ENCODE peak calls at places on chromosomes 1 and 21, in six cellular contexts. L is psoas muscle, X is mammary epithelial cell, W is ovary, R is esophagus muscularis mucosa, P is mesendoderm. I is an unnamed sample. For H3K27me3, the result is how much of the 10 kb centered on the place peaks cover.

GRCh38 chr1:54365847-54366246 is 40.3 kb downstream of the SSBP3 start:
- DNase-seq in L (no peak), X (no peak), W (no peak), R (no peak), P (no peak), I (no peak)

GRCh38 chr1:83637009-83637408 is 361.9 kb downstream of the TTLL7 start:
- DNase-seq in L (no peak), X (no peak), W (no peak), R (no peak), P (no peak), I (no peak)

GRCh38 chr1:211135342-211135950 is 1.5 kb upstream of the KCNH1 start:
- DNase-seq in L (no peak), X (peak), W (no peak), R (no peak), P (peak), I (no peak)

GRCh38 chr1:184166495-184166894 is 115.0 kb downstream of the TSEN15 start:
- DNase-seq in L (no peak), X (no peak), W (no peak), R (no peak), P (no peak), I (no peak)

GRCh38 chr1:26828352-26829093 is 2.0 kb downstream of the ZDHHC18 start:
- DNase-seq in L (no peak), X (no peak), W (no peak), R (no peak), P (no peak), I (peak)

GRCh38 chr1:97186381-97186780 is 464.8 kb downstream of the PTBP2 start:
- DNase-seq in L (no peak), X (no peak), W (no peak), R (no peak), P (peak), I (no peak)

GRCh38 chr1:93980320-93980744 is 71.1 kb upstream of the GCLM start:
- DNase-seq in L (no peak), X (no peak), W (no peak), R (no peak), P (peak), I (no peak)

GRCh38 chr1:15919316-15919715 is 56.6 kb downstream of the ZBTB17 start:
- DNase-seq in L (no peak), X (peak), W (no peak), R (no peak), P (peak), I (no peak)

GRCh38 chr1:184883304-184883815 is 90.9 kb downstream of the NIBAN1 start:
- DNase-seq in L (no peak), X (no peak), W (no peak), R (no peak), P (no peak), I (no peak)

GRCh38 chr1:2855206-2856075 is 53.9 kb upstream of the TTC34 start:
- DNase-seq in L (no peak), X (no peak), W (no peak), R (no peak), P (no peak), I (no peak)

GRCh38 chr1:2422523-2422922 is 10.2 kb upstream of the PEX10 start:
- DNase-seq in L (no peak), X (no peak), W (no peak), R (no peak), P (no peak), I (no peak)

GRCh38 chr1:177307771-177308170 is 137.0 kb downstream of the BRINP2 start:
- DNase-seq in L (no peak), X (peak), W (no peak), R (no peak), P (no peak), I (no peak)

GRCh38 chr1:240732390-240732789 is 120.4 kb upstream of the GREM2 start:
- DNase-seq in L (no peak), X (peak), W (no peak), R (no peak), P (peak), I (no peak)

GRCh38 chr1:156706647-156707008 is 1.2 kb upstream of the CRABP2 start:
- DNase-seq in L (peak), X (no peak), W (peak), R (no peak), P (peak), I (no peak)

GRCh38 chr1:206635983-206636354 is 633 bp downstream of the DYRK3 start:
- DNase-seq in L (no peak), X (peak), W (no peak), R (no peak), P (no peak), I (no peak)

GRCh38 chr1:29363536-29363935 is 127.2 kb downstream of the PTPRU start:
- DNase-seq in L (no peak), X (no peak), W (no peak), R (no peak), P (no peak), I (no peak)

GRCh38 chr1:23387494-23387893 is 17.9 kb upstream of the ZNF436 start:
- DNase-seq in L (no peak), X (no peak), W (no peak), R (no peak), P (no peak), I (no peak)

GRCh38 chr1:229430761-229431269 is 3.1 kb downstream of the ACTA1 start:
- DNase-seq in L (peak), X (no peak), W (peak), R (no peak), P (peak), I (peak)

GRCh38 chr1:39431927-39432326 is 59.5 kb upstream of the BMP8A start:
- DNase-seq in L (no peak), X (no peak), W (no peak), R (no peak), P (no peak), I (no peak)

GRCh38 chr1:182206628-182207239 is 145.2 kb upstream of the ZNF648 start:
- DNase-seq in L (peak), X (no peak), W (peak), R (peak), P (peak), I (peak)

GRCh38 chr1:225427249-225428065 is at the start of gene LBR:
- DNase-seq in L (peak), X (no peak), W (no peak), R (no peak), P (no peak), I (peak)

GRCh38 chr1:9069324-9070100 is at the start of gene SLC2A5:
- DNase-seq in L (peak), X (no peak), W (peak), R (no peak), P (no peak), I (no peak)

GRCh38 chr1:114510235-114511047 is 562 bp downstream of the TRIM33 start:
- DNase-seq in L (peak), X (peak), W (peak), R (no peak), P (peak), I (peak)

GRCh38 chr1:17059391-17060128 is 5.7 kb upstream of the SDHB start:
- DNase-seq in L (peak), X (peak), W (peak), R (no peak), P (peak), I (peak)

DNA sequence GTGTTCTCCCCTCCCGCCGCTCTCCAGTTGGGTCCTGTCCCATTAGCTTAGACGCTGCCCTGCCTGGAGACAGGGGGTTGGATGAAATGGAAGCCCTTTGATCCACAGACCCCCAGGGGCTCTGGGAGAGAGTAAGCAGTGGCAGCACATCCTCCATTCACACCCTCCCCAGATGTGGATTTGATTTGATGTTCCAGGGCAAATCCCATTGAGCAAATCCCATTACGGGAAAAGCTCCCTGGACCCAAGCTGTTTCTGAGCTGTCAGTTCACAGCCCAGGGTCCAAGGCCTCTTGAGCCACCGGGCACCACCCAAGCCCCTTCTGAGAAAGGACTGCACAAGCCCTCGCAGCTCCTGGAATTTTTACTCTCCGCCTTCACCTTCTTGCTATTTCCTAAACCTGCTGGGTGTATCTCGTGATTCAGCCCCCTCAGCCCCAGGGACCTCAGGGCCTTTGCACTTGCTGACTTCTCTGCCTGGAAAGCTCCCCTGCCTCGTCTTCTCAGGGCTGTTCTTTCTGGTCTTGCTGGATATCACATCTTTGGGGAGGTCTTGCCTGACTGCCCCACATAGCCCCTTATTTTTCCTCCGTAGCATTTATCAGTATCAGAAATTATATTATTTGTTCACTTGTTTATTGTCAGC is 101.1 kb downstream of the PAX7 start:
- DNase-seq in L (no peak), X (no peak), W (no peak), R (no peak), P (peak), I (no peak)
- H3K27me3 ChIP-seq in L (under half), X (under half), W (under half), R (under half), P (under half), I (under half)

DNA sequence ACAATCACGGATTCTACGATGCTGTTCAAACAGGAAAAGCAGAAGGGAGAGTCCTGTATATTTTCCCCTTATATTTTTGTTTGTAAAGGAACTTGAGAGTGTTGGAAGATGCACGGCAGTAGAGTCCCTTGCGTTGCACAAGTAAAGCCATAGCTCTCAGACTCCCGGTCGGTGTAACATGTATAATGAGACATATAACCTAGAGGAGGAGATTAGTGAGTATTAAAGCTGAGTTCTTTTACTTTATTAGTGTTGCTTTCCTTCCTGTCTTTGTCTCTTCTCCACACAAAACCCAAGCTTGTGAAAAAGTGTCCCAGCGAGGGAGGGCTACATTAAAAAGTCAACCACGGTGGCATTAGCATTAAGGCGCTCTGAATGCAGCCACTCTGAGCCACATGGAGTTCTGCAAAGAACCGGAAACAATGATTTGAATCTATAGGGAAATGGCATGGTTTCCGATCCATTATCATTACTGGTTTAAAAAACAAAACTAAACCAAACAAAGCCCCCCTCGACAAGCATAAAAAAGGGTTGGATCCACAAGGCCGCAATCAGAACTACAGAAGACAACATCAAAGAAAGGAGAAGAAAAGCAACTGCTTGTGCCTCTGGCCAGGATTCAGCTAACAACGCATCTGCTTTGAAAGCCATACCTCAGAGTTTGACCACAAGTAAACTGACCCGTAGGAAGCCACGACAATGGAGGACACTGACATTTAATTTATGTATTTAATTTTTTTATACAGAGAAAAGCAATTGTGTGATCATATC is 356.9 kb downstream of the LMO4 start:
- DNase-seq in L (no peak), X (no peak), W (no peak), R (no peak), P (no peak), I (no peak)
- H3K4me3 ChIP-seq in L (peak), X (no peak), W (no peak), R (no peak), P (no peak), I (no peak)

GRCh38 chr1:220888665-220888986 is 9.4 kb downstream of the HLX start:
- DNase-seq in L (no peak), X (no peak), W (no peak), R (no peak), P (no peak), I (no peak)

GRCh38 chr1:220889333-220889732 is 10.1 kb downstream of the HLX start:
- DNase-seq in L (no peak), X (no peak), W (no peak), R (peak), P (no peak), I (no peak)

GRCh38 chr1:220891221-220892085 is 12.2 kb downstream of the HLX start:
- DNase-seq in L (no peak), X (no peak), W (no peak), R (peak), P (no peak), I (no peak)

GRCh38 chr1:220890582-220890981 is 11.3 kb downstream of the HLX start:
- DNase-seq in L (no peak), X (no peak), W (no peak), R (peak), P (no peak), I (no peak)

GRCh38 chr1:220889848-220890287 is 10.6 kb downstream of the HLX start:
- DNase-seq in L (no peak), X (no peak), W (no peak), R (peak), P (no peak), I (no peak)
- H3K27me3 ChIP-seq in L (under half), X (half or more), W (under half), R (under half), P (half or more), I (half or more)

DNA sequence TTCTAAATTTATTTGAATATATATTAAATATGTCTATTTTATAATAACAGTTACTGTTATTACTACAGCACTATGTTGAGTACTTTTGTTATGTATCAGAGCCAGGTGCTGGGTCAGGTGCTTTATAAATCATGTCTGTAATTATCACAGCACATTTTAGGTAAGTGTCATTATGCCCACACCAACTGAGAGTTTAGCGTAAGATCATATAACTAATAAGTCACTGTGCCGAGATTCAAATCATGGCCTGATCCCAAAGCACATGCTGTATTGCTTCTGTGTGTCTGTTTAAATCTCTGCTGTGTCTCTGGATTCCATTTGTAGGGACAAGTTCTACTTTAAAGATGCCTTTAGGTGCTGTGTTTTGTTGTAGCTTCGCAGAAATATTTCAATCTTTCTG is 1.9 kb downstream of the GPSM2 start:
- DNase-seq in L (no peak), X (no peak), W (no peak), R (no peak), P (no peak), I (no peak)
- H3K4me3 ChIP-seq in L (peak), X (peak), W (no peak), R (peak), P (no peak), I (no peak)

DNA sequence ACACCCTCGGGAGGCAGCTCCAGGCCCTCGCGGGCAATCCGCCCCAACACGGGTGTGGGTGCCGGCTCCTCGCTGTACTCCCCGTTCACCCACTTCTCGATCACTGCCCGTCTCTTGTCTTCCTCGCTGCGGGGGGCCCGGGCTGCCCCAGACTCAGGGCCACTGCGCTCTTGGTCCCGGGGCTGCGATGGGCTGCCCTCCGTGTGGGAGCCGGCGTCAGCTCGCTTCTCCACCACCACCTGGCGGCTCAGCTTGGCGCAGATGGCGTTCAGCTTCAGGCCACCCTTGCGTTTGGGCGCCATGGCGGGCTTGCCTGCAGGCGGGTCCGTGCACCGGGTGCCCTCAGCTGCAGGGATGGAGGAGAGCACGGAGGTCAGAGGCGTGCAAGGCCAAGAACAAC is 131.2 kb downstream of the CASZ1 start:
- DNase-seq in L (no peak), X (no peak), W (no peak), R (no peak), P (no peak), I (no peak)
- H3K27me3 ChIP-seq in L (under half), X (under half), W (under half), R (under half), P (under half), I (under half)

GRCh38 chr1:161227196-161227871 is 1.5 kb downstream of the TOMM40L start:
- DNase-seq in L (peak), X (peak), W (peak), R (peak), P (peak), I (peak)
- H3K4me3 ChIP-seq in L (peak), X (peak), W (no peak), R (peak), P (no peak), I (no peak)

GRCh38 chr21:38491536-38491935 is 6.7 kb downstream of the ERG start:
- DNase-seq in L (no peak), X (no peak), W (no peak), R (peak), P (no peak), I (no peak)
- H3K27me3 ChIP-seq in L (under half), X (under half), W (under half), R (under half), P (under half), I (under half)